ENCODE peak calls at places on chromosomes 16 and 17, in six cellular contexts. One of them, this sample, is unnamed.
A peak's percentile ranks its signal among the peaks of the same experiment; 100 is the strongest.

GRCh38 chr16:57258226-57258909 is 13.3 kb downstream of the ARL2BP start:
- DNase-seq in NCI-H2081: no peak
- DNase-seq in T-helper 1 cell: no peak
- DNase-seq in mammary epithelial cell: no peak
- DNase-seq in activated CD4-positive, alpha-beta T cell treated with anti-CD3 and anti-CD28 coated beads, Interleukin-2, amount 10 ng/mL, durations not matched to agents 7 days and 5 days: no peak
- DNase-seq in HT-29: no peak
- DNase-seq in this sample: no peak

GRCh38 chr16:89006036-89006752 is 29.2 kb upstream of the CBFA2T3 start:
- DNase-seq in NCI-H2081: no peak
- DNase-seq in T-helper 1 cell: no peak
- DNase-seq in mammary epithelial cell: no peak
- DNase-seq in activated CD4-positive, alpha-beta T cell treated with anti-CD3 and anti-CD28 coated beads, Interleukin-2, amount 10 ng/mL, durations not matched to agents 7 days and 5 days: no peak
- DNase-seq in HT-29: no peak
- DNase-seq in this sample: no peak

GRCh38 chr16:23410176-23410575 is 42.8 kb downstream of the COG7 start:
- DNase-seq in NCI-H2081: no peak
- DNase-seq in T-helper 1 cell: no peak
- DNase-seq in mammary epithelial cell: no peak
- DNase-seq in activated CD4-positive, alpha-beta T cell treated with anti-CD3 and anti-CD28 coated beads, Interleukin-2, amount 10 ng/mL, durations not matched to agents 7 days and 5 days: no peak
- DNase-seq in HT-29: no peak
- DNase-seq in this sample: no peak

GRCh38 chr17:81712468-81713003 is 452 bp downstream of the SLC25A10 start:
- DNase-seq in NCI-H2081: peak; percentile 45
- DNase-seq in T-helper 1 cell: no peak
- DNase-seq in mammary epithelial cell: peak; percentile 49
- DNase-seq in activated CD4-positive, alpha-beta T cell treated with anti-CD3 and anti-CD28 coated beads, Interleukin-2, amount 10 ng/mL, durations not matched to agents 7 days and 5 days: no peak
- DNase-seq in HT-29: peak; percentile 75
- DNase-seq in this sample: no peak

GRCh38 chr16:72380283-72380682 is 208.3 kb upstream of the PMFBP1 start:
- DNase-seq in NCI-H2081: no peak
- DNase-seq in T-helper 1 cell: no peak
- DNase-seq in mammary epithelial cell: no peak
- DNase-seq in activated CD4-positive, alpha-beta T cell treated with anti-CD3 and anti-CD28 coated beads, Interleukin-2, amount 10 ng/mL, durations not matched to agents 7 days and 5 days: no peak
- DNase-seq in HT-29: no peak
- DNase-seq in this sample: no peak

GRCh38 chr17:7130626-7131467 is 16.2 kb upstream of the ASGR2 start:
- DNase-seq in NCI-H2081: no peak
- DNase-seq in T-helper 1 cell: no peak
- DNase-seq in mammary epithelial cell: no peak
- DNase-seq in activated CD4-positive, alpha-beta T cell treated with anti-CD3 and anti-CD28 coated beads, Interleukin-2, amount 10 ng/mL, durations not matched to agents 7 days and 5 days: no peak
- DNase-seq in HT-29: no peak
- DNase-seq in this sample: no peak

GRCh38 chr17:74963656-74964055 is 8.9 kb downstream of the HID1 start:
- DNase-seq in NCI-H2081: no peak
- DNase-seq in T-helper 1 cell: no peak
- DNase-seq in mammary epithelial cell: no peak
- DNase-seq in activated CD4-positive, alpha-beta T cell treated with anti-CD3 and anti-CD28 coated beads, Interleukin-2, amount 10 ng/mL, durations not matched to agents 7 days and 5 days: no peak
- DNase-seq in HT-29: no peak
- DNase-seq in this sample: no peak

GRCh38 chr17:3788200-3788599 is 12.8 kb downstream of the ITGAE start:
- DNase-seq in NCI-H2081: no peak
- DNase-seq in T-helper 1 cell: peak; percentile 56
- DNase-seq in mammary epithelial cell: no peak
- DNase-seq in activated CD4-positive, alpha-beta T cell treated with anti-CD3 and anti-CD28 coated beads, Interleukin-2, amount 10 ng/mL, durations not matched to agents 7 days and 5 days: no peak
- DNase-seq in HT-29: no peak
- DNase-seq in this sample: no peak

GRCh38 chr17:13962716-13963115 is 106.6 kb upstream of the COX10 start:
- DNase-seq in NCI-H2081: no peak
- DNase-seq in T-helper 1 cell: peak; percentile 4
- DNase-seq in mammary epithelial cell: no peak
- DNase-seq in activated CD4-positive, alpha-beta T cell treated with anti-CD3 and anti-CD28 coated beads, Interleukin-2, amount 10 ng/mL, durations not matched to agents 7 days and 5 days: no peak
- DNase-seq in HT-29: no peak
- DNase-seq in this sample: no peak

GRCh38 chr16:84283314-84284167 is 11.1 kb upstream of the WFDC1 start:
- DNase-seq in NCI-H2081: no peak
- DNase-seq in T-helper 1 cell: no peak
- DNase-seq in mammary epithelial cell: no peak
- DNase-seq in activated CD4-positive, alpha-beta T cell treated with anti-CD3 and anti-CD28 coated beads, Interleukin-2, amount 10 ng/mL, durations not matched to agents 7 days and 5 days: no peak
- DNase-seq in HT-29: no peak
- DNase-seq in this sample: no peak

GRCh38 chr17:42251115-42251514 is 25.1 kb downstream of the STAT5B start:
- DNase-seq in NCI-H2081: no peak
- DNase-seq in T-helper 1 cell: no peak
- DNase-seq in mammary epithelial cell: no peak
- DNase-seq in activated CD4-positive, alpha-beta T cell treated with anti-CD3 and anti-CD28 coated beads, Interleukin-2, amount 10 ng/mL, durations not matched to agents 7 days and 5 days: no peak
- DNase-seq in HT-29: peak; percentile 33
- DNase-seq in this sample: no peak

GRCh38 chr17:31657876-31658275 is 201.2 kb downstream of the COPRS start:
- DNase-seq in NCI-H2081: no peak
- DNase-seq in T-helper 1 cell: no peak
- DNase-seq in mammary epithelial cell: no peak
- DNase-seq in activated CD4-positive, alpha-beta T cell treated with anti-CD3 and anti-CD28 coated beads, Interleukin-2, amount 10 ng/mL, durations not matched to agents 7 days and 5 days: no peak
- DNase-seq in HT-29: no peak
- DNase-seq in this sample: no peak

GRCh38 chr17:82859431-82860403 is 19.9 kb upstream of the ZNF750 start:
- DNase-seq in NCI-H2081: no peak
- DNase-seq in T-helper 1 cell: peak; percentile 83
- DNase-seq in mammary epithelial cell: no peak
- DNase-seq in activated CD4-positive, alpha-beta T cell treated with anti-CD3 and anti-CD28 coated beads, Interleukin-2, amount 10 ng/mL, durations not matched to agents 7 days and 5 days: peak; percentile 71
- DNase-seq in HT-29: peak; percentile 60
- DNase-seq in this sample: peak; percentile 61

GRCh38 chr16:84985079-84986065 is 26.0 kb downstream of the ZDHHC7 start:
- DNase-seq in NCI-H2081: no peak
- DNase-seq in T-helper 1 cell: no peak
- DNase-seq in mammary epithelial cell: peak; percentile 77
- DNase-seq in activated CD4-positive, alpha-beta T cell treated with anti-CD3 and anti-CD28 coated beads, Interleukin-2, amount 10 ng/mL, durations not matched to agents 7 days and 5 days: no peak
- DNase-seq in HT-29: no peak
- DNase-seq in this sample: no peak

GRCh38 chr16:81610144-81610842 is 165.7 kb downstream of the CMIP start:
- DNase-seq in NCI-H2081: no peak
- DNase-seq in T-helper 1 cell: no peak
- DNase-seq in mammary epithelial cell: peak; percentile 52
- DNase-seq in activated CD4-positive, alpha-beta T cell treated with anti-CD3 and anti-CD28 coated beads, Interleukin-2, amount 10 ng/mL, durations not matched to agents 7 days and 5 days: no peak
- DNase-seq in HT-29: no peak
- DNase-seq in this sample: no peak

GRCh38 chr16:80938035-80938927 is 68.4 kb downstream of the CMC2 start:
- DNase-seq in NCI-H2081: no peak
- DNase-seq in T-helper 1 cell: no peak
- DNase-seq in mammary epithelial cell: peak; percentile 35
- DNase-seq in activated CD4-positive, alpha-beta T cell treated with anti-CD3 and anti-CD28 coated beads, Interleukin-2, amount 10 ng/mL, durations not matched to agents 7 days and 5 days: no peak
- DNase-seq in HT-29: peak; percentile 13
- DNase-seq in this sample: no peak

GRCh38 chr17:38572665-38573365 is 32.9 kb downstream of the SRCIN1 start:
- DNase-seq in NCI-H2081: peak; percentile 72
- DNase-seq in T-helper 1 cell: no peak
- DNase-seq in mammary epithelial cell: no peak
- DNase-seq in activated CD4-positive, alpha-beta T cell treated with anti-CD3 and anti-CD28 coated beads, Interleukin-2, amount 10 ng/mL, durations not matched to agents 7 days and 5 days: no peak
- DNase-seq in HT-29: no peak
- DNase-seq in this sample: no peak

GRCh38 chr17:17800504-17801021 is 36.2 kb downstream of the SREBF1 start:
- DNase-seq in NCI-H2081: no peak
- DNase-seq in T-helper 1 cell: no peak
- DNase-seq in mammary epithelial cell: no peak
- DNase-seq in activated CD4-positive, alpha-beta T cell treated with anti-CD3 and anti-CD28 coated beads, Interleukin-2, amount 10 ng/mL, durations not matched to agents 7 days and 5 days: no peak
- DNase-seq in HT-29: no peak
- DNase-seq in this sample: no peak

GRCh38 chr17:44967026-44967906 is 837 bp downstream of the C1QL1 start:
- DNase-seq in NCI-H2081: no peak
- DNase-seq in T-helper 1 cell: no peak
- DNase-seq in mammary epithelial cell: no peak
- DNase-seq in activated CD4-positive, alpha-beta T cell treated with anti-CD3 and anti-CD28 coated beads, Interleukin-2, amount 10 ng/mL, durations not matched to agents 7 days and 5 days: no peak
- DNase-seq in HT-29: no peak
- DNase-seq in this sample: no peak

GRCh38 chr17:41895617-41896016 is 23.1 kb downstream of the ACLY start:
- DNase-seq in NCI-H2081: no peak
- DNase-seq in T-helper 1 cell: no peak
- DNase-seq in mammary epithelial cell: no peak
- DNase-seq in activated CD4-positive, alpha-beta T cell treated with anti-CD3 and anti-CD28 coated beads, Interleukin-2, amount 10 ng/mL, durations not matched to agents 7 days and 5 days: no peak
- DNase-seq in HT-29: no peak
- DNase-seq in this sample: no peak

GRCh38 chr16:49601541-49601940 is 227.9 kb downstream of the C16orf78 start:
- DNase-seq in NCI-H2081: no peak
- DNase-seq in T-helper 1 cell: no peak
- DNase-seq in mammary epithelial cell: no peak
- DNase-seq in activated CD4-positive, alpha-beta T cell treated with anti-CD3 and anti-CD28 coated beads, Interleukin-2, amount 10 ng/mL, durations not matched to agents 7 days and 5 days: no peak
- DNase-seq in HT-29: no peak
- DNase-seq in this sample: no peak

This sample was measured in central memory CD4-positive, alpha-beta T cell.